ENCODE peak calls at places on chromosomes 6 and 20, in nine cellular contexts. One of them, this sample, is unnamed.

GRCh38 chr20:774680-775057 is 6.4 kb upstream of the SLC52A3 start:
- DNase-seq in brain microvascular endothelial cell: no peak
- DNase-seq in GDM1: no peak
- DNase-seq in activated naive CD8-positive, alpha-beta T cell treated with anti-CD3 and anti-CD28 coated beads for 36 hours: no peak
- DNase-seq in GM10248: no peak
- DNase-seq in myocyte: no peak
- DNase-seq in GOT3: no peak
- DNase-seq in substantia nigra: no peak
- DNase-seq in choroid plexus epithelial cell: no peak
- DNase-seq in this sample: no peak

GRCh38 chr6:168258795-168259194 is 60.8 kb downstream of the DACT2 start:
- DNase-seq in GM10248: no peak
- DNase-seq in myocyte: no peak
- DNase-seq in GOT3: no peak
- DNase-seq in activated naive CD8-positive, alpha-beta T cell treated with anti-CD3 and anti-CD28 coated beads for 36 hours: no peak
- DNase-seq in GDM1: no peak
- DNase-seq in brain microvascular endothelial cell: no peak
- DNase-seq in choroid plexus epithelial cell: no peak
- DNase-seq in substantia nigra: no peak
- DNase-seq in this sample: no peak

GRCh38 chr20:46621492-46621891 is 29.8 kb downstream of the SLC13A3 start:
- DNase-seq in brain microvascular endothelial cell: peak
- DNase-seq in GDM1: no peak
- DNase-seq in choroid plexus epithelial cell: peak
- DNase-seq in substantia nigra: peak
- DNase-seq in myocyte: peak
- DNase-seq in GM10248: no peak
- DNase-seq in activated naive CD8-positive, alpha-beta T cell treated with anti-CD3 and anti-CD28 coated beads for 36 hours: no peak
- DNase-seq in GOT3: no peak
- DNase-seq in this sample: no peak

GRCh38 chr6:150723857-150724256 is 124.2 kb downstream of the PLEKHG1 start:
- DNase-seq in GDM1: no peak
- DNase-seq in activated naive CD8-positive, alpha-beta T cell treated with anti-CD3 and anti-CD28 coated beads for 36 hours: no peak
- DNase-seq in GM10248: no peak
- DNase-seq in choroid plexus epithelial cell: no peak
- DNase-seq in myocyte: peak
- DNase-seq in substantia nigra: no peak
- DNase-seq in GOT3: no peak
- DNase-seq in brain microvascular endothelial cell: no peak
- DNase-seq in this sample: no peak

GRCh38 chr20:32742322-32743236 is 688 bp downstream of the COMMD7 start:
- DNase-seq in GDM1: no peak
- DNase-seq in substantia nigra: no peak
- DNase-seq in brain microvascular endothelial cell: no peak
- DNase-seq in GM10248: peak
- DNase-seq in choroid plexus epithelial cell: no peak
- DNase-seq in activated naive CD8-positive, alpha-beta T cell treated with anti-CD3 and anti-CD28 coated beads for 36 hours: peak
- DNase-seq in myocyte: no peak
- DNase-seq in GOT3: no peak
- DNase-seq in this sample: no peak

GRCh38 chr6:34912715-34913464 is 23.8 kb downstream of the ANKS1A start:
- DNase-seq in GM10248: peak
- DNase-seq in brain microvascular endothelial cell: peak
- DNase-seq in GOT3: no peak
- DNase-seq in choroid plexus epithelial cell: peak
- DNase-seq in myocyte: peak
- DNase-seq in GDM1: peak
- DNase-seq in activated naive CD8-positive, alpha-beta T cell treated with anti-CD3 and anti-CD28 coated beads for 36 hours: peak
- DNase-seq in substantia nigra: no peak
- DNase-seq in this sample: peak

GRCh38 chr6:161137320-161137719 is 136.5 kb downstream of the AGPAT4 start:
- DNase-seq in GM10248: no peak
- DNase-seq in choroid plexus epithelial cell: no peak
- DNase-seq in brain microvascular endothelial cell: no peak
- DNase-seq in activated naive CD8-positive, alpha-beta T cell treated with anti-CD3 and anti-CD28 coated beads for 36 hours: no peak
- DNase-seq in myocyte: no peak
- DNase-seq in GOT3: no peak
- DNase-seq in substantia nigra: no peak
- DNase-seq in GDM1: no peak
- DNase-seq in this sample: no peak

GRCh38 chr20:31607640-31608255 is 2.7 kb downstream of the ID1 start:
- DNase-seq in activated naive CD8-positive, alpha-beta T cell treated with anti-CD3 and anti-CD28 coated beads for 36 hours: no peak
- DNase-seq in GDM1: no peak
- DNase-seq in GM10248: no peak
- DNase-seq in myocyte: no peak
- DNase-seq in choroid plexus epithelial cell: peak
- DNase-seq in GOT3: no peak
- DNase-seq in brain microvascular endothelial cell: no peak
- DNase-seq in substantia nigra: no peak
- DNase-seq in this sample: no peak

GRCh38 chr6:34386316-34387137 is 5.9 kb downstream of the NUDT3 start:
- DNase-seq in substantia nigra: no peak
- DNase-seq in GM10248: no peak
- DNase-seq in activated naive CD8-positive, alpha-beta T cell treated with anti-CD3 and anti-CD28 coated beads for 36 hours: no peak
- DNase-seq in GDM1: no peak
- DNase-seq in GOT3: no peak
- DNase-seq in brain microvascular endothelial cell: peak
- DNase-seq in choroid plexus epithelial cell: peak
- DNase-seq in myocyte: peak
- DNase-seq in this sample: no peak

This sample was measured in Kasumi-1.